ENCODE peak calls at places on chromosomes 1 and 21, in seven cellular contexts. K is GM20000, R is MCF 10A, U is fibroblast of mammary gland, X is progenitor cell of endocrine pancreas, E is heart left ventricle, W is lower lobe of right lung. S is an unnamed sample.

GRCh38 chr1:24536391-24536840 is 19.5 kb upstream of the NCMAP start:
- DNase-seq in E (no peak), R (no peak), K (peak), W (no peak), U (no peak), X (no peak), S (no peak)

GRCh38 chr1:87512431-87512830 is 183.8 kb downstream of the LMO4 start:
- DNase-seq in R (no peak), K (no peak), U (no peak), W (no peak), X (no peak), E (no peak), S (no peak)

GRCh38 chr1:3472906-3473305 is 18.4 kb downstream of the ARHGEF16 start:
- DNase-seq in R (no peak), E (no peak), X (no peak), K (no peak), U (no peak), W (no peak), S (no peak)

GRCh38 chr1:71242239-71242638 is 161.4 kb upstream of the ZRANB2 start:
- DNase-seq in K (no peak), W (no peak), R (no peak), U (no peak), X (no peak), E (no peak), S (no peak)

GRCh38 chr1:75745276-75745675 is 20.8 kb downstream of the ACADM start:
- DNase-seq in X (no peak), E (no peak), U (no peak), K (no peak), W (no peak), R (peak), S (no peak)

GRCh38 chr1:179447489-179447888 is 81.7 kb downstream of the AXDND1 start:
- DNase-seq in R (peak), W (no peak), E (no peak), K (no peak), U (peak), X (no peak), S (peak)

GRCh38 chr1:167790117-167790516 is 68.3 kb downstream of the MPZL1 start:
- DNase-seq in W (no peak), X (no peak), E (no peak), K (no peak), U (no peak), R (peak), S (no peak)

GRCh38 chr1:168202941-168203654 is 22.7 kb upstream of the SFT2D2 start:
- DNase-seq in E (no peak), X (no peak), K (no peak), W (no peak), R (peak), U (peak), S (peak)

GRCh38 chr1:197224160-197224559 is 43.9 kb upstream of the CRB1 start:
- DNase-seq in U (no peak), R (peak), X (no peak), E (no peak), W (no peak), K (no peak), S (peak)

GRCh38 chr1:21818661-21819060 is 6.6 kb downstream of the LDLRAD2 start:
- DNase-seq in X (no peak), E (peak), R (peak), K (peak), U (peak), W (peak), S (peak)

GRCh38 chr21:39321424-39321823 is 8.0 kb upstream of the BRWD1 start:
- DNase-seq in X (no peak), E (no peak), W (no peak), K (no peak), U (no peak), R (peak), S (no peak)

GRCh38 chr1:9127395-9128160 is 1.3 kb downstream of the GPR157 start:
- DNase-seq in X (no peak), K (no peak), R (peak), U (no peak), E (no peak), W (peak), S (no peak)

GRCh38 chr1:112998592-112999235 is 42.7 kb upstream of the SLC16A1 start:
- DNase-seq in X (no peak), K (no peak), W (no peak), R (peak), U (peak), E (peak), S (peak)

GRCh38 chr1:245742891-245743290 is 588.1 kb downstream of the KIF26B start:
- DNase-seq in U (peak), W (no peak), K (no peak), R (no peak), E (no peak), X (no peak), S (no peak)

GRCh38 chr1:168234846-168235547 is 9.2 kb downstream of the SFT2D2 start:
- DNase-seq in U (peak), E (no peak), R (peak), W (no peak), X (no peak), K (peak), S (peak)

GRCh38 chr1:162168935-162169545 is 99.5 kb downstream of the NOS1AP start:
- DNase-seq in W (no peak), U (peak), X (no peak), K (no peak), E (no peak), R (no peak), S (no peak)

GRCh38 chr1:154501423-154502065 is 475 bp upstream of the TDRD10 start:
- DNase-seq in W (peak), K (peak), X (no peak), E (peak), R (no peak), U (no peak), S (peak)

GRCh38 chr21:46004168-46004861 is 22.7 kb downstream of the COL6A1 start:
- DNase-seq in R (no peak), X (peak), U (no peak), K (no peak), E (peak), W (peak), S (no peak)

GRCh38 chr21:35428489-35428888 is 379.4 kb upstream of the RUNX1 start:
- DNase-seq in W (peak), R (no peak), X (no peak), K (no peak), U (peak), E (peak), S (peak)

GRCh38 chr1:149917590-149918144 is at the start of gene SV2A:
- DNase-seq in R (no peak), U (peak), E (no peak), X (peak), W (no peak), K (peak), S (peak)

GRCh38 chr1:12405325-12406217 is 175.7 kb downstream of the VPS13D start:
- DNase-seq in X (no peak), K (no peak), R (no peak), U (peak), W (no peak), E (no peak), S (peak)

GRCh38 chr21:37198989-37199924 is 67.9 kb downstream of the VPS26C start:
- DNase-seq in K (no peak), X (no peak), U (no peak), E (no peak), R (peak), W (no peak), S (peak)

GRCh38 chr1:160078392-160079195 is 2.7 kb upstream of the KCNJ9 start:
- DNase-seq in U (peak), W (no peak), E (no peak), K (peak), X (no peak), R (peak), S (peak)
- TF ChIP-seq CTCF in U (peak), W (peak), E (peak), K (peak), X (peak), R (peak), S (peak)

DNA sequence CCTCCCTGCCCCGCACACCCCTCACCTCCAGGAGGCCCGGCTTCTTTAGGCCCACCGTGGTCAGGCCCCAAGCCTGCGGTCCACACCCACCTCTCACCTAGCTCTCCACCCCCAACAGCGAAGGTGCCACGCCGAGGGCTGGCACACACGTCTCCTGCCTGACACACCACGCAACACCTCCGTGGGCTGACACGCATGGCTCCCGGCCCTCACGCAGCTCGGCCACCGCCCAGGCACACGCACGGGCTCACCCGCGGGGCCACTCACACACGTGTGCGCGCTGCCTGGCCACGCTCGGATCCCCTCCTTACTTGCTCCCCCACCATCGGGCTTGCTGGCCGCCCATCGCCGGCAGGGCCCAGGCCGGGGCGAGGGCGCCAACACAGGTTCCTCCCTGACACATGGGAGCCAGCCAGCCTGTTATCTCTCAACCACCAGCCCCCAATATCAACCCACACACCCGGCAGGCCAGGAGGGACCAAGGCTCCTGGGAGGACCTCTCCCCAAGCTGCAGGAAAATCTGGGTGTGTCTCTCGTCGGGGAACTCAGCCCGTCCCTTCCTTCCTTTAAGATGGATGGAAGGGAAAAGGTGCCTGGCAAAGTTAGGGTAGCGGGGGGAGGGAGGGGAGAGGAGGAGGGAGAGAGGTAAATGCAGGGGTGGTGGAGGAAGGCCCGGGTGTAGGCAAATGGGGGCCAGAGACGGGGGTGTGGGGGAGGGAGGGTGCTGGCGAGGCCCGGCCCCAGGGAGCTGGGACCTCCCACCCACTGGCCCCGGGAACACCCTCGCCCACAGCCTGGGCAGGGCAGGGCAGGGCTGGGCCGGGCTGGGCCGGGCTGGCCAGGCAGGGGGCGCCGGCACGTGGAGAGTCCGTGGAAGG is 546 bp downstream of the ELOVL1 start:
- DNase-seq in E (no peak), X (no peak), U (no peak), W (peak), R (peak), K (peak), S (no peak)
- TF ChIP-seq CTCF in E (no peak), X (no peak), U (no peak), W (peak), R (no peak), K (no peak), S (no peak)

DNA sequence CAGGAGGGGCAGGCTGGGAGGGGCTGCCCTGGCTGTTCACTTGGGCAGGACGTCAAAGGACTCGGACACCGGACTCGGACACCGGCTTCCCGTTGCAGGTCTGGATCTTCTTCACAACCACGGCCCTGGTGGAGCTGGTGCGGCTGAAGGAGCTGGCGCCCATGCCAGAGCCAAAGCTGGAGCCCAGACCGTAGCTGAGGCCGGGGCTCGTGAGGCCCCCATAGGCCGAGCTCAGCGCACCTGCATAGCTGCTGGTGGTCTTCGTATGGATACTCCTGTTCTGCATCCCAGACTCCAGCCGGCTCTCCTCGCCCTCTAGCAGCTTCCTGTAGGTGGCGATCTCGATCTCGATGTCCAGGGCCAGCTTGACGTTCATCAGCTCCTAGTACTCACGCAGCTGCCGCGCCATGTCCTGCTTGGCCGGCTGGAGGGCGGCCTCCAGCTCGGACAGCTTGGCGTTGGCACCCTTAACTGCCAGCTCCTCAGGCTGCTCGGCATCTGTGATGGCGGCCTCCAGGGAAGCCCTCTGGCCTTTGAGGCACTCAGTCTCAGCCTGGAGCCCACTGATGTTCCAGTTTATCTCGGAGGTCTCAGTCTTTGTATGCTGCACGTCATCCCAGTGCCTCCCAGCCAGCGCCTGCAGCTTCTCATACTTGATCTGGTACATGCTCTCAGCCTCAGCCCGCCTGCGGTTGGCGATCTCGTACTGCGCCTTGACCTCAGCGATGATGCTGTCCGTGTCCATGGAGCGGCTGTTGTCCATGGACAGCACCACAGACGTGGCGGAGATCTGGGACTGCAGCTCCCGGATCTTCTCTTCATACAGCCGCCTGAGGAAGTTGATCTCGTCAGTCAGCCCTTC is 15.1 kb upstream of the KLF17 start:
- DNase-seq in E (no peak), U (peak), K (no peak), X (peak), R (no peak), W (no peak), S (no peak)
- TF ChIP-seq CTCF in E (no peak), U (peak), K (no peak), X (peak), R (no peak), W (no peak), S (no peak)

DNA sequence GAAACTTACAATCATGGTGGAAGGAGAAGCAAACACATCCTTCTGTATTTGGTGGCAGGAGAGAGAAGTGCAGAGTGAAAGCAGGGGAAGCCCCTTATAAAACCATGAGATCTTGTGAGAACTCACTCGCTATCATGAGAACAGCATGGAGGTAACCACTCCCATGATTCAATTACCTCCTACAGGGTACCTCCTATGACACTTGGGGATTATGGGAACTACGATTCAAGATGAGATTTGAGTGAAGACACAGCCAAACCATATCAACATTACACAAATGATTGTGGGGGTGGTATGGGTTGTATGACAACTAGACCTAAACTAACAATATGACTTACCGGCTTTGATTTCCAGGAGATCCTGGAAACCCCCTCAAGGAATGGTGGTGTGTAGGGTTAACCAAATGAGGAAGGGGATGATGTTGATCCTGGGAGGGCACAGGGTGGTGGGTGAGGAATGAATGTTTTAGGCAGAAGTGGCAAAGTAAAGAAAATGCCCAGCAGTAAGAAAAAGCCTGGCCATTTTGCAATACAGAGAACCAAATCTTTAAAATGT is 80.5 kb downstream of the FGGY start:
- DNase-seq in W (no peak), R (no peak), E (no peak), U (no peak), X (no peak), K (no peak), S (no peak)
- TF ChIP-seq CTCF in W (no peak), R (no peak), E (no peak), U (no peak), X (no peak), K (no peak), S (no peak)

DNA sequence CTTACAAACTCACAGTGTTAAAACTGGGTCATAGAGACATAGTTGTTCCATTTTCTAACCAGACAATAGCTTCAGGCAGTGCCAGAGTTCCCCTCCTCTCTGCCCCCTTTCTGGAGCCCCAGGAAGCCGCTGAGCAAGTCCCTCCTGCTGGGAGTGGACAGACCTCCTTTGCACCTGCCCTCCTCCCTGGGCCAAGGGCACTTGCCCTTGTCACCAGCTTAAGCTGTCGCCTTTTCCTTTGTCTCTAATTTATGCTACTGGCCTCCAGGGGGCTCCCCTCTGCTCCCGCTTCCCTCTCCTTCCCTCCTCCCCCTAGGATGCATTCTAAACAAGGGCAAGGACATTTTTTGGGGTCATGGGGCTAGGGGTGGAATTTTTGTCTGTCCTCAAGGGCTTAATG is 182.4 kb downstream of the MIS18A start:
- DNase-seq in R (peak), K (peak), X (no peak), W (no peak), U (peak), E (no peak), S (no peak)
- TF ChIP-seq CTCF in R (peak), K (peak), X (peak), W (no peak), U (peak), E (peak), S (peak)

DNA sequence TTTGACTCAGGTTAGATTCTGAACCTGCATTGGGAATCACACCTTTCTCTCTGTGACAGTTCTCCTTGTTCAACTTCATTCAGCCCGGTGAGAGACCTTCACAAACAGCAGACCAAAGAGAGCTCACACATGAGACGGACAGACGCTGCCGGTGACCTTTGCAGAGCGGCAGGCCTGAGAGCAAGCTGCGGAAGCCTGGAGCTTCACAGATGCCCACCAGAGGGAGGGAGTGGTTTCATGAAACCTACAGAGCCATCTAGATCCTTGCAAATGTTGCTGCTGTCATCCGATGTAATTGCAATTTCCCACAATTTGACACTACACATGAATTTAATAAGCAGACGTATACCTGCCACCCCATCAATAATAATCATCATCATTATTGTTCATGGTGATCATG is 39.5 kb downstream of the GRIK3 start:
- DNase-seq in R (no peak), X (no peak), K (no peak), E (no peak), U (no peak), W (no peak), S (no peak)
- TF ChIP-seq CTCF in R (no peak), X (no peak), K (no peak), E (no peak), U (no peak), W (no peak), S (no peak)

GRCh38 chr1:206738370-206739366 is 31.9 kb upstream of the IL19 start:
- DNase-seq in X (no peak), E (no peak), W (no peak), R (peak), U (peak), K (no peak), S (peak)

GRCh38 chr1:206742702-206743383 is 27.7 kb upstream of the IL19 start:
- DNase-seq in U (no peak), K (no peak), E (no peak), W (no peak), X (no peak), R (no peak), S (no peak)

GRCh38 chr1:206737729-206738222 is 32.8 kb upstream of the IL19 start:
- DNase-seq in K (no peak), W (no peak), X (no peak), U (no peak), E (no peak), R (no peak), S (no peak)

GRCh38 chr1:206739411-206740076 is 31.0 kb upstream of the IL19 start:
- DNase-seq in U (no peak), R (no peak), W (no peak), X (no peak), E (no peak), K (peak), S (no peak)

GRCh38 chr1:206741142-206741701 is 29.4 kb upstream of the IL19 start:
- DNase-seq in W (no peak), U (no peak), R (no peak), K (no peak), E (no peak), X (no peak), S (no peak)
- TF ChIP-seq CTCF in W (no peak), U (no peak), R (no peak), K (no peak), E (no peak), X (no peak), S (no peak)

GRCh38 chr1:237244778-237245177 is 202.8 kb downstream of the RYR2 start:
- DNase-seq in R (no peak), K (no peak), X (no peak), W (no peak), U (no peak), E (no peak), S (no peak)
- TF ChIP-seq CTCF in R (no peak), K (no peak), X (no peak), W (no peak), U (no peak), E (no peak), S (no peak)